ENCODE peak calls at places on chromosomes 6 and 20, in four cellular contexts. D is hypothalamus, U is GM23338, A is NCI-H1436. P is an unnamed sample.

GRCh38 chr20:50865591-50865990 is 65.6 kb downstream of the ADNP start:
- DNase-seq in D (no peak), U (no peak), A (no peak), P (no peak)

GRCh38 chr6:41182069-41183034 is 18.6 kb downstream of the TREML2 start:
- DNase-seq in D (peak; percentile 8), U (peak; percentile 84), A (peak; percentile 75), P (peak; percentile 65)

GRCh38 chr20:46333136-46333991 is 25.1 kb upstream of the CDH22 start:
- DNase-seq in D (no peak), U (no peak), A (no peak), P (no peak)

GRCh38 chr6:16819752-16820151 is 58.5 kb upstream of the ATXN1 start:
- DNase-seq in D (no peak), U (peak; percentile 37), A (no peak), P (no peak)

GRCh38 chr6:131917318-131917717 is 33.9 kb downstream of the CCN2 start:
- DNase-seq in D (no peak), U (no peak), A (no peak), P (no peak)

GRCh38 chr6:128725271-128726233 is 157.4 kb upstream of the LAMA2 start:
- DNase-seq in D (no peak), U (peak; percentile 79), A (no peak), P (peak; percentile 90)

GRCh38 chr6:34144581-34145160 is 1.2 kb downstream of the GRM4 start:
- DNase-seq in D (no peak), U (no peak), A (no peak), P (no peak)

GRCh38 chr20:49690899-49691620 is 22.6 kb downstream of the B4GALT5 start:
- DNase-seq in D (no peak), U (no peak), A (no peak), P (peak; percentile 77)

GRCh38 chr6:43076093-43076927 is at the start of gene PTK7:
- DNase-seq in D (peak; percentile 68), U (peak; percentile 97), A (peak; percentile 87), P (no peak)

GRCh38 chr6:13854716-13855250 is 40.4 kb upstream of the MCUR1 start:
- DNase-seq in D (no peak), U (no peak), A (no peak), P (no peak)

GRCh38 chr6:17584241-17584803 is 15.8 kb upstream of the FAM8A1 start:
- DNase-seq in D (peak; percentile 11), U (peak; percentile 80), A (peak; percentile 62), P (peak; percentile 72)

GRCh38 chr6:88499845-88500699 is 333.9 kb upstream of the CNR1 start:
- DNase-seq in D (no peak), U (no peak), A (no peak), P (peak; percentile 15)

GRCh38 chr20:8299921-8300320 is 167.9 kb downstream of the PLCB1 start:
- DNase-seq in D (no peak), U (no peak), A (no peak), P (no peak)

GRCh38 chr6:88244721-88245120 is 78.6 kb upstream of the CNR1 start:
- DNase-seq in D (no peak), U (no peak), A (no peak), P (no peak)

GRCh38 chr6:45728674-45729073 is 287.0 kb downstream of the CLIC5 start:
- DNase-seq in D (no peak), U (no peak), A (no peak), P (peak; percentile 57)

GRCh38 chr6:3881722-3882421 is 32.7 kb downstream of the FAM50B start:
- DNase-seq in D (no peak), U (no peak), A (no peak), P (no peak)

GRCh38 chr20:40506567-40506966 is 182.5 kb downstream of the MAFB start:
- DNase-seq in D (peak; percentile 53), U (no peak), A (no peak), P (peak; percentile 94)

GRCh38 chr20:4708856-4709255 is 12.9 kb upstream of the PRND start:
- DNase-seq in D (no peak), U (no peak), A (no peak), P (no peak)

GRCh38 chr20:25282796-25283195 is 34.9 kb downstream of the PYGB start:
- DNase-seq in D (no peak), U (no peak), A (no peak), P (no peak)

GRCh38 chr20:33522256-33522820 is 32.4 kb downstream of the CBFA2T2 start:
- DNase-seq in D (no peak), U (no peak), A (no peak), P (no peak)

GRCh38 chr6:158660331-158660730 is 10.5 kb downstream of the SYTL3 start:
- DNase-seq in D (no peak), U (peak; percentile 80), A (peak; percentile 58), P (no peak)

GRCh38 chr6:112065426-112065986 is 11.6 kb downstream of the CCN6 start:
- DNase-seq in D (no peak), U (no peak), A (no peak), P (no peak)

GRCh38 chr6:27168586-27169443 is 78.7 kb upstream of the PRSS16 start:
- DNase-seq in D (no peak), U (no peak), A (no peak), P (peak; percentile 70)

GRCh38 chr6:90502866-90503407 is 83.9 kb downstream of the MAP3K7 start:
- DNase-seq in D (no peak), U (peak; percentile 77), A (no peak), P (peak; percentile 52)

GRCh38 chr6:140427842-140428241 is 1053.4 kb upstream of the CITED2 start:
- DNase-seq in D (no peak), U (peak; percentile 27), A (no peak), P (no peak)

GRCh38 chr6:169959129-169960002 is 207.9 kb downstream of the ERMARD start:
- DNase-seq in D (no peak), U (peak; percentile 32), A (peak; percentile 84), P (peak; percentile 19)

GRCh38 chr6:40326689-40327404 is 260.3 kb downstream of the LRFN2 start:
- DNase-seq in D (no peak), U (no peak), A (no peak), P (no peak)

GRCh38 chr6:63739094-63739687 is 103.6 kb downstream of the PHF3 start:
- DNase-seq in D (no peak), U (no peak), A (no peak), P (no peak)

GRCh38 chr6:137157601-137158000 is 15.8 kb downstream of the IL22RA2 start:
- DNase-seq in D (no peak), U (no peak), A (no peak), P (no peak)

GRCh38 chr6:7140631-7141366 is 33.0 kb downstream of the RREB1 start:
- DNase-seq in D (peak; percentile 89), U (peak; percentile 86), A (peak; percentile 75), P (no peak)

GRCh38 chr20:32510120-32510600 is 75.0 kb downstream of the NOL4L start:
- DNase-seq in D (peak; percentile 45), U (no peak), A (no peak), P (no peak)

GRCh38 chr6:137185290-137185689 is 11.8 kb upstream of the IL22RA2 start:
- DNase-seq in D (no peak), U (no peak), A (no peak), P (no peak)